ENCODE peak calls at places on chromosomes 12 and 14, in five cellular contexts. One of them, this sample, is unnamed.

GRCh38 chr12:109539508-109539907 is 33.8 kb downstream of the MMAB start:
- DNase-seq in lower leg skin: no peak
- DNase-seq in colonic mucosa: no peak
- DNase-seq in ovary: no peak
- DNase-seq in PC-3: peak
- DNase-seq in this sample: no peak

GRCh38 chr12:50088577-50089335 is 3.6 kb downstream of the SMARCD1 start:
- DNase-seq in ovary: no peak
- DNase-seq in PC-3: peak
- DNase-seq in colonic mucosa: peak
- DNase-seq in lower leg skin: no peak
- DNase-seq in this sample: no peak

GRCh38 chr12:79925492-79925891 is 9.4 kb downstream of the PPP1R12A start:
- DNase-seq in lower leg skin: no peak
- DNase-seq in ovary: no peak
- DNase-seq in PC-3: no peak
- DNase-seq in colonic mucosa: no peak
- DNase-seq in this sample: no peak

GRCh38 chr14:51302319-51303030 is 62.4 kb downstream of the TMX1 start:
- DNase-seq in ovary: peak
- DNase-seq in lower leg skin: no peak
- DNase-seq in colonic mucosa: no peak
- DNase-seq in PC-3: peak
- DNase-seq in this sample: peak

GRCh38 chr12:106428379-106428778 is 70.8 kb downstream of the POLR3B start:
- DNase-seq in ovary: peak
- DNase-seq in lower leg skin: no peak
- DNase-seq in PC-3: no peak
- DNase-seq in colonic mucosa: no peak
- DNase-seq in this sample: no peak

GRCh38 chr12:85741051-85741450 is 95.2 kb downstream of the RASSF9 start:
- DNase-seq in colonic mucosa: no peak
- DNase-seq in ovary: no peak
- DNase-seq in lower leg skin: no peak
- DNase-seq in PC-3: no peak
- DNase-seq in this sample: no peak

GRCh38 chr12:110282343-110282860 is 1.4 kb downstream of the ATP2A2 start:
- DNase-seq in colonic mucosa: no peak
- DNase-seq in lower leg skin: no peak
- DNase-seq in PC-3: no peak
- DNase-seq in ovary: no peak
- DNase-seq in this sample: no peak

GRCh38 chr12:3223601-3224529 is 146.7 kb downstream of the TSPAN9 start:
- DNase-seq in PC-3: no peak
- DNase-seq in colonic mucosa: no peak
- DNase-seq in lower leg skin: no peak
- DNase-seq in ovary: no peak
- DNase-seq in this sample: no peak

GRCh38 chr12:51941011-51941561 is 10.4 kb upstream of the ACVR1B start:
- DNase-seq in PC-3: no peak
- DNase-seq in colonic mucosa: no peak
- DNase-seq in lower leg skin: no peak
- DNase-seq in ovary: no peak
- DNase-seq in this sample: no peak

GRCh38 chr12:52865090-52865944 is 16.5 kb upstream of the KRT78 start:
- DNase-seq in lower leg skin: peak
- DNase-seq in PC-3: peak
- DNase-seq in colonic mucosa: peak
- DNase-seq in ovary: no peak
- DNase-seq in this sample: no peak

GRCh38 chr12:25323774-25324086 is 73.0 kb upstream of the KRAS start:
- DNase-seq in PC-3: no peak
- DNase-seq in lower leg skin: no peak
- DNase-seq in colonic mucosa: no peak
- DNase-seq in ovary: no peak
- DNase-seq in this sample: no peak

GRCh38 chr12:124514145-124514995 is 53.0 kb downstream of the NCOR2 start:
- DNase-seq in lower leg skin: no peak
- DNase-seq in PC-3: no peak
- DNase-seq in colonic mucosa: no peak
- DNase-seq in ovary: no peak
- DNase-seq in this sample: no peak

GRCh38 chr14:55131782-55132181 is 2.7 kb downstream of the LGALS3 start:
- DNase-seq in lower leg skin: peak
- DNase-seq in PC-3: peak
- DNase-seq in ovary: no peak
- DNase-seq in colonic mucosa: peak
- DNase-seq in this sample: no peak

GRCh38 chr12:112839386-112839972 is 47.9 kb downstream of the RPH3A start:
- DNase-seq in ovary: no peak
- DNase-seq in lower leg skin: no peak
- DNase-seq in PC-3: peak
- DNase-seq in colonic mucosa: no peak
- DNase-seq in this sample: peak

GRCh38 chr14:101824339-101824727 is 62.8 kb downstream of the PPP2R5C start:
- DNase-seq in colonic mucosa: no peak
- DNase-seq in lower leg skin: no peak
- DNase-seq in PC-3: no peak
- DNase-seq in ovary: no peak
- DNase-seq in this sample: no peak

GRCh38 chr12:44835641-44836379 is 40.3 kb downstream of the NELL2 start:
- DNase-seq in PC-3: no peak
- DNase-seq in colonic mucosa: no peak
- DNase-seq in lower leg skin: peak
- DNase-seq in ovary: no peak
- DNase-seq in this sample: peak

GRCh38 chr12:13234045-13234641 is 37.6 kb downstream of the EMP1 start:
- DNase-seq in lower leg skin: peak
- DNase-seq in PC-3: peak
- DNase-seq in ovary: no peak
- DNase-seq in colonic mucosa: peak
- DNase-seq in this sample: no peak

GRCh38 chr12:81758421-81759214 is 532 bp downstream of the PPFIA2 start:
- DNase-seq in ovary: peak
- DNase-seq in lower leg skin: no peak
- DNase-seq in colonic mucosa: no peak
- DNase-seq in PC-3: no peak
- DNase-seq in this sample: no peak

GRCh38 chr14:49583629-49584028 is 2.6 kb downstream of the RPS29 start:
- DNase-seq in lower leg skin: no peak
- DNase-seq in ovary: no peak
- DNase-seq in PC-3: no peak
- DNase-seq in colonic mucosa: no peak
- DNase-seq in this sample: no peak

GRCh38 chr12:112796067-112796466 is 4.5 kb downstream of the RPH3A start:
- DNase-seq in PC-3: peak
- DNase-seq in ovary: no peak
- DNase-seq in lower leg skin: no peak
- DNase-seq in colonic mucosa: no peak
- DNase-seq in this sample: no peak

DNA sequence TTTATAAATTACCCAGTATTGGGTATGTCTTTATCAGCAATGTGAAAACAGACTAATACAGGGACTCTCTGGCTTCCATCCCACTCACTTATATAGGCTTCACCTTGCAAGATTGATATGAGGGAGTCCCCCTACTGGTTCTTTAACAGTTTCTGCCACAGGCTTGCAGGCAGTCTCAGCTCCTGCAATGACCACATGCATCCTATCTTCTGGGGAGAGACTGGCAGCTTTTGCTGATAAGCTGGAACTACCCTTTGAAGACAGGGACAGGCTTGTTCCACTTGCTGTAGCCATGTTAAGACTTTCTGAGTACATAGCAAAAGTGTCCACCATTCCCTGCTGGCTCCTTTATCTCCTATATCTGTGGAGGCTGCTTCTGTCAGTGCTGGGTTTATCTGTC is 531.7 kb upstream of the FLRT2 start:
- DNase-seq in lower leg skin: no peak
- DNase-seq in ovary: no peak
- DNase-seq in colonic mucosa: no peak
- DNase-seq in PC-3: no peak
- DNase-seq in this sample: no peak
- TF ChIP-seq CTCF in lower leg skin: no peak
- TF ChIP-seq CTCF in ovary: no peak
- TF ChIP-seq CTCF in colonic mucosa: no peak
- TF ChIP-seq CTCF in PC-3: no peak
- TF ChIP-seq CTCF in this sample: no peak

DNA sequence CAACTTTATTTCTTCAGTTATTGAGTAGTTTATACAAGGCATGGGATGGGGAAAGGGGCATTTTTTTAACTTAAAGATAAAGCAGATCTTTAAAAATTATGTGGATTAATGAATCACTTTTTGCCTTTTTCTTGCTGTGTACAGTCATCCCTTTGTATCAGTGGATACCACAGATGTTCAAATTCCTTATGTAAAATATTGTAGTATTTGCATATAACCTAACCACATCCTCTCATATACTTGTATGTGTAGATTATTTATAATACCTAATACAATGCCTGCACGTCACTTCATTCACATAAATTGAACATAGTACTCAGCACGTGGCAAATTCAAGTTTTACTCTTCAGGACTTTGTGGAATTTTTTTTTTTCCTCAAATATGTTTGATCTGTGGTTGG is 66.5 kb upstream of the MON2 start:
- DNase-seq in PC-3: no peak
- DNase-seq in colonic mucosa: no peak
- DNase-seq in ovary: no peak
- DNase-seq in lower leg skin: no peak
- DNase-seq in this sample: no peak
- H3K4me3 ChIP-seq in PC-3: no peak
- H3K4me3 ChIP-seq in colonic mucosa: no peak
- H3K4me3 ChIP-seq in ovary: no peak
- H3K4me3 ChIP-seq in lower leg skin: no peak
- H3K4me3 ChIP-seq in this sample: no peak

GRCh38 chr12:93316623-93316971 is 61.1 kb upstream of the NUDT4 start:
- DNase-seq in colonic mucosa: no peak
- DNase-seq in PC-3: no peak
- DNase-seq in ovary: no peak
- DNase-seq in lower leg skin: no peak
- DNase-seq in this sample: no peak
- TF ChIP-seq CTCF in colonic mucosa: no peak
- TF ChIP-seq CTCF in PC-3: no peak
- TF ChIP-seq CTCF in ovary: no peak
- TF ChIP-seq CTCF in lower leg skin: no peak
- TF ChIP-seq CTCF in this sample: no peak

DNA sequence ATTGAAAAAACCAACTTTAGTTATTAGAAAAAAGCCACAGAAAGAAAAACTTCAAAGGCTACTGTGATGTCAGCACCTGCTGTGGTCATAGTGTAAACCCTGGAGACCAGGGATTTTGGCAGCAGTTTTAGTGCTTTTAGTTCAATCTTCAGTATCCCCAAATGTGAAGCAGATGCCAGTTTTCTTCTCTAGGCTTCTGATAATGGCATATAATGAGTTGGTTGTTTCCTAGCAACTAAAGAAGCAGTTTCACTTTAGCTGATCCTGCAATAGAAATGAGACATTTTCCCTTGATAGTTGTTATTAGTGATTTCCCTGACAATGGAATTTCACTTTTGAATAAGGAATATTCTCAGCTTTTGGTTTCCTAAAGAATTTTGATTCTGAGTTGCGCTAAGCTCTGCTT is 131.2 kb downstream of the NUBPL start:
- DNase-seq in colonic mucosa: no peak
- DNase-seq in lower leg skin: no peak
- DNase-seq in PC-3: no peak
- DNase-seq in ovary: no peak
- DNase-seq in this sample: no peak
- H3K4me3 ChIP-seq in colonic mucosa: no peak
- H3K4me3 ChIP-seq in lower leg skin: no peak
- H3K4me3 ChIP-seq in PC-3: no peak
- H3K4me3 ChIP-seq in ovary: no peak
- H3K4me3 ChIP-seq in this sample: no peak

This sample was measured in epithelial cell of proximal tubule.